ENCODE peak calls at places on chromosomes 5 and 9, in six cellular contexts. One of them, this sample, is unnamed.

GRCh38 chr9:75033789-75034473 is 5.8 kb upstream of the CARNMT1 start:
- DNase-seq in progenitor cell of endocrine pancreas: no peak
- DNase-seq in HS-5: no peak
- DNase-seq in heart right ventricle: no peak
- DNase-seq in nucleus accumbens: no peak
- DNase-seq in kidney: no peak
- DNase-seq in this sample: no peak

GRCh38 chr9:106869028-106869427 is 6.1 kb downstream of the ZNF462 start:
- DNase-seq in progenitor cell of endocrine pancreas: no peak
- DNase-seq in heart right ventricle: no peak
- DNase-seq in kidney: no peak
- DNase-seq in HS-5: no peak
- DNase-seq in nucleus accumbens: no peak
- DNase-seq in this sample: no peak

GRCh38 chr5:144281784-144282183 is 111.1 kb downstream of the KCTD16 start:
- DNase-seq in heart right ventricle: no peak
- DNase-seq in HS-5: no peak
- DNase-seq in progenitor cell of endocrine pancreas: no peak
- DNase-seq in nucleus accumbens: no peak
- DNase-seq in kidney: no peak
- DNase-seq in this sample: no peak

GRCh38 chr5:180802325-180803180 is at the start of gene MGAT1:
- DNase-seq in heart right ventricle: peak; percentile 91
- DNase-seq in HS-5: peak; percentile 64
- DNase-seq in progenitor cell of endocrine pancreas: peak; percentile 65
- DNase-seq in nucleus accumbens: peak; percentile 50
- DNase-seq in kidney: peak; percentile 96
- DNase-seq in this sample: peak; percentile 91

GRCh38 chr5:155633338-155633957 is 619.9 kb downstream of the KIF4B start:
- DNase-seq in HS-5: no peak
- DNase-seq in progenitor cell of endocrine pancreas: no peak
- DNase-seq in heart right ventricle: no peak
- DNase-seq in kidney: peak; percentile 55
- DNase-seq in nucleus accumbens: no peak
- DNase-seq in this sample: no peak

GRCh38 chr9:13424872-13425271 is 145.4 kb upstream of the MPDZ start:
- DNase-seq in nucleus accumbens: no peak
- DNase-seq in kidney: no peak
- DNase-seq in heart right ventricle: no peak
- DNase-seq in HS-5: no peak
- DNase-seq in progenitor cell of endocrine pancreas: no peak
- DNase-seq in this sample: no peak

GRCh38 chr5:79689541-79690466 is at the start of gene CMYA5:
- DNase-seq in nucleus accumbens: peak; percentile 27
- DNase-seq in kidney: peak; percentile 78
- DNase-seq in HS-5: no peak
- DNase-seq in heart right ventricle: peak; percentile 67
- DNase-seq in progenitor cell of endocrine pancreas: peak; percentile 19
- DNase-seq in this sample: peak; percentile 67

GRCh38 chr5:110053205-110053604 is 363.5 kb downstream of the MAN2A1 start:
- DNase-seq in nucleus accumbens: no peak
- DNase-seq in HS-5: no peak
- DNase-seq in kidney: no peak
- DNase-seq in progenitor cell of endocrine pancreas: no peak
- DNase-seq in heart right ventricle: no peak
- DNase-seq in this sample: no peak

GRCh38 chr5:111509119-111509518 is 3.2 kb downstream of the STARD4 start:
- DNase-seq in progenitor cell of endocrine pancreas: no peak
- DNase-seq in nucleus accumbens: no peak
- DNase-seq in HS-5: no peak
- DNase-seq in heart right ventricle: no peak
- DNase-seq in kidney: no peak
- DNase-seq in this sample: no peak

GRCh38 chr9:708556-709432 is 132.7 kb upstream of the DMRT1 start:
- DNase-seq in heart right ventricle: no peak
- DNase-seq in HS-5: no peak
- DNase-seq in progenitor cell of endocrine pancreas: no peak
- DNase-seq in kidney: no peak
- DNase-seq in nucleus accumbens: no peak
- DNase-seq in this sample: no peak

GRCh38 chr9:128921881-128922763 is 1.3 kb downstream of the PHYHD1 start:
- DNase-seq in kidney: peak; percentile 88
- DNase-seq in progenitor cell of endocrine pancreas: peak; percentile 50
- DNase-seq in nucleus accumbens: no peak
- DNase-seq in HS-5: no peak
- DNase-seq in heart right ventricle: peak; percentile 63
- DNase-seq in this sample: peak; percentile 72

GRCh38 chr9:135960328-135961276 is 571 bp downstream of the UBAC1 start:
- DNase-seq in nucleus accumbens: no peak
- DNase-seq in progenitor cell of endocrine pancreas: peak; percentile 39
- DNase-seq in HS-5: no peak
- DNase-seq in kidney: no peak
- DNase-seq in heart right ventricle: no peak
- DNase-seq in this sample: peak; percentile 31

GRCh38 chr9:111804636-111805035 is 9.9 kb upstream of the SHOC1 start:
- DNase-seq in heart right ventricle: no peak
- DNase-seq in progenitor cell of endocrine pancreas: no peak
- DNase-seq in nucleus accumbens: no peak
- DNase-seq in kidney: no peak
- DNase-seq in HS-5: no peak
- DNase-seq in this sample: no peak

GRCh38 chr5:176779537-176779936 is 30.8 kb upstream of the UNC5A start:
- DNase-seq in HS-5: no peak
- DNase-seq in nucleus accumbens: no peak
- DNase-seq in heart right ventricle: no peak
- DNase-seq in kidney: peak; percentile 25
- DNase-seq in progenitor cell of endocrine pancreas: no peak
- DNase-seq in this sample: no peak

GRCh38 chr5:162434311-162434710 is 366.7 kb downstream of the GABRG2 start:
- DNase-seq in progenitor cell of endocrine pancreas: no peak
- DNase-seq in kidney: no peak
- DNase-seq in heart right ventricle: no peak
- DNase-seq in HS-5: no peak
- DNase-seq in nucleus accumbens: no peak
- DNase-seq in this sample: no peak

GRCh38 chr9:136359774-136360718 is 3.5 kb downstream of the DNLZ start:
- DNase-seq in kidney: no peak
- DNase-seq in progenitor cell of endocrine pancreas: no peak
- DNase-seq in nucleus accumbens: no peak
- DNase-seq in heart right ventricle: no peak
- DNase-seq in HS-5: no peak
- DNase-seq in this sample: no peak

GRCh38 chr9:107422189-107422802 is 67.3 kb downstream of the KLF4 start:
- DNase-seq in kidney: peak; percentile 75
- DNase-seq in heart right ventricle: peak; percentile 65
- DNase-seq in nucleus accumbens: peak; percentile 17
- DNase-seq in progenitor cell of endocrine pancreas: peak; percentile 53
- DNase-seq in HS-5: peak; percentile 33
- DNase-seq in this sample: peak; percentile 37

This sample was measured in uterus.